ENCODE peak calls at places on chromosomes 13 and 19, in eight cellular contexts. One of them, this sample, is unnamed.
A peak's percentile ranks its signal among the peaks of the same experiment; 100 is the strongest.

GRCh38 chr13:75050419-75051066 is 431.4 kb downstream of the TBC1D4 start:
- DNase-seq in iris pigment epithelial cell: peak; percentile 38
- DNase-seq in NCI-H1105 treated with DMSO at 0.1 percent for 48 hours: no peak
- DNase-seq in GM23248: peak; percentile 25
- DNase-seq in stimulated activated naive B cell treated with anti-CD40 and anti-IgM and Interleukin-4, amounts not matched to agents 10 μg/mL and 1 μg/mL and 100 μg/mL, for 72 hours: no peak
- DNase-seq in NT2/D1: no peak
- DNase-seq in stimulated activated CD8-positive, alpha-beta memory T cell treated with anti-CD3 and anti-CD28 coated beads, Interleukin-15, amount 100 ng/mL, for 1 hour: no peak
- DNase-seq in A549: no peak
- DNase-seq in this sample: no peak

GRCh38 chr19:49746206-49746958 is 16.7 kb downstream of the TSKS start:
- DNase-seq in stimulated activated naive B cell treated with anti-CD40 and anti-IgM and Interleukin-4, amounts not matched to agents 10 μg/mL and 1 μg/mL and 100 μg/mL, for 72 hours: peak; percentile 59
- DNase-seq in A549: peak; percentile 67
- DNase-seq in iris pigment epithelial cell: peak; percentile 49
- DNase-seq in stimulated activated CD8-positive, alpha-beta memory T cell treated with anti-CD3 and anti-CD28 coated beads, Interleukin-15, amount 100 ng/mL, for 1 hour: no peak
- DNase-seq in NT2/D1: peak; percentile 93
- DNase-seq in GM23248: peak; percentile 29
- DNase-seq in NCI-H1105 treated with DMSO at 0.1 percent for 48 hours: no peak
- DNase-seq in this sample: peak; percentile 34

GRCh38 chr13:79501538-79502232 is 20.7 kb downstream of the NDFIP2 start:
- DNase-seq in NCI-H1105 treated with DMSO at 0.1 percent for 48 hours: no peak
- DNase-seq in iris pigment epithelial cell: peak; percentile 56
- DNase-seq in GM23248: peak; percentile 29
- DNase-seq in stimulated activated CD8-positive, alpha-beta memory T cell treated with anti-CD3 and anti-CD28 coated beads, Interleukin-15, amount 100 ng/mL, for 1 hour: no peak
- DNase-seq in stimulated activated naive B cell treated with anti-CD40 and anti-IgM and Interleukin-4, amounts not matched to agents 10 μg/mL and 1 μg/mL and 100 μg/mL, for 72 hours: no peak
- DNase-seq in NT2/D1: no peak
- DNase-seq in A549: no peak
- DNase-seq in this sample: no peak

GRCh38 chr13:39040206-39040605 is 1.9 kb downstream of the NHLRC3 start:
- DNase-seq in NCI-H1105 treated with DMSO at 0.1 percent for 48 hours: no peak
- DNase-seq in GM23248: peak; percentile 34
- DNase-seq in A549: no peak
- DNase-seq in iris pigment epithelial cell: peak; percentile 17
- DNase-seq in NT2/D1: no peak
- DNase-seq in stimulated activated CD8-positive, alpha-beta memory T cell treated with anti-CD3 and anti-CD28 coated beads, Interleukin-15, amount 100 ng/mL, for 1 hour: no peak
- DNase-seq in stimulated activated naive B cell treated with anti-CD40 and anti-IgM and Interleukin-4, amounts not matched to agents 10 μg/mL and 1 μg/mL and 100 μg/mL, for 72 hours: no peak
- DNase-seq in this sample: no peak

GRCh38 chr19:35153701-35154534 is 617 bp upstream of the FXYD5 start:
- DNase-seq in stimulated activated naive B cell treated with anti-CD40 and anti-IgM and Interleukin-4, amounts not matched to agents 10 μg/mL and 1 μg/mL and 100 μg/mL, for 72 hours: peak; percentile 58
- DNase-seq in GM23248: peak; percentile 75
- DNase-seq in A549: peak; percentile 95
- DNase-seq in NCI-H1105 treated with DMSO at 0.1 percent for 48 hours: peak; percentile 37
- DNase-seq in iris pigment epithelial cell: peak; percentile 40
- DNase-seq in NT2/D1: no peak
- DNase-seq in stimulated activated CD8-positive, alpha-beta memory T cell treated with anti-CD3 and anti-CD28 coated beads, Interleukin-15, amount 100 ng/mL, for 1 hour: peak; percentile 46
- DNase-seq in this sample: peak; percentile 68

GRCh38 chr13:114225610-114226009 is 9.1 kb upstream of the CDC16 start:
- DNase-seq in stimulated activated CD8-positive, alpha-beta memory T cell treated with anti-CD3 and anti-CD28 coated beads, Interleukin-15, amount 100 ng/mL, for 1 hour: no peak
- DNase-seq in iris pigment epithelial cell: no peak
- DNase-seq in NCI-H1105 treated with DMSO at 0.1 percent for 48 hours: no peak
- DNase-seq in stimulated activated naive B cell treated with anti-CD40 and anti-IgM and Interleukin-4, amounts not matched to agents 10 μg/mL and 1 μg/mL and 100 μg/mL, for 72 hours: no peak
- DNase-seq in GM23248: no peak
- DNase-seq in A549: no peak
- DNase-seq in NT2/D1: no peak
- DNase-seq in this sample: no peak

GRCh38 chr13:41179593-41180250 is 14.6 kb downstream of the KBTBD7 start:
- DNase-seq in NCI-H1105 treated with DMSO at 0.1 percent for 48 hours: no peak
- DNase-seq in stimulated activated CD8-positive, alpha-beta memory T cell treated with anti-CD3 and anti-CD28 coated beads, Interleukin-15, amount 100 ng/mL, for 1 hour: no peak
- DNase-seq in stimulated activated naive B cell treated with anti-CD40 and anti-IgM and Interleukin-4, amounts not matched to agents 10 μg/mL and 1 μg/mL and 100 μg/mL, for 72 hours: no peak
- DNase-seq in A549: no peak
- DNase-seq in GM23248: peak; percentile 81
- DNase-seq in NT2/D1: no peak
- DNase-seq in iris pigment epithelial cell: peak; percentile 81
- DNase-seq in this sample: no peak

GRCh38 chr19:17829855-17830566 is 8.7 kb upstream of the INSL3 start:
- DNase-seq in GM23248: peak; percentile 58
- DNase-seq in iris pigment epithelial cell: peak; percentile 47
- DNase-seq in NCI-H1105 treated with DMSO at 0.1 percent for 48 hours: peak; percentile 60
- DNase-seq in A549: peak; percentile 87
- DNase-seq in NT2/D1: peak; percentile 68
- DNase-seq in stimulated activated CD8-positive, alpha-beta memory T cell treated with anti-CD3 and anti-CD28 coated beads, Interleukin-15, amount 100 ng/mL, for 1 hour: no peak
- DNase-seq in stimulated activated naive B cell treated with anti-CD40 and anti-IgM and Interleukin-4, amounts not matched to agents 10 μg/mL and 1 μg/mL and 100 μg/mL, for 72 hours: no peak
- DNase-seq in this sample: no peak

GRCh38 chr13:25966086-25966485 is 85.7 kb downstream of the SHISA2 start:
- DNase-seq in stimulated activated CD8-positive, alpha-beta memory T cell treated with anti-CD3 and anti-CD28 coated beads, Interleukin-15, amount 100 ng/mL, for 1 hour: no peak
- DNase-seq in A549: no peak
- DNase-seq in iris pigment epithelial cell: peak; percentile 36
- DNase-seq in stimulated activated naive B cell treated with anti-CD40 and anti-IgM and Interleukin-4, amounts not matched to agents 10 μg/mL and 1 μg/mL and 100 μg/mL, for 72 hours: no peak
- DNase-seq in NT2/D1: no peak
- DNase-seq in GM23248: no peak
- DNase-seq in NCI-H1105 treated with DMSO at 0.1 percent for 48 hours: no peak
- DNase-seq in this sample: no peak

GRCh38 chr19:22263121-22263520 is 23.1 kb upstream of the ZNF729 start:
- DNase-seq in stimulated activated CD8-positive, alpha-beta memory T cell treated with anti-CD3 and anti-CD28 coated beads, Interleukin-15, amount 100 ng/mL, for 1 hour: no peak
- DNase-seq in stimulated activated naive B cell treated with anti-CD40 and anti-IgM and Interleukin-4, amounts not matched to agents 10 μg/mL and 1 μg/mL and 100 μg/mL, for 72 hours: no peak
- DNase-seq in GM23248: no peak
- DNase-seq in NT2/D1: no peak
- DNase-seq in A549: no peak
- DNase-seq in iris pigment epithelial cell: no peak
- DNase-seq in NCI-H1105 treated with DMSO at 0.1 percent for 48 hours: no peak
- DNase-seq in this sample: no peak

GRCh38 chr19:6204866-6205723 is 69.6 kb downstream of the ACSBG2 start:
- DNase-seq in A549: no peak
- DNase-seq in stimulated activated naive B cell treated with anti-CD40 and anti-IgM and Interleukin-4, amounts not matched to agents 10 μg/mL and 1 μg/mL and 100 μg/mL, for 72 hours: no peak
- DNase-seq in stimulated activated CD8-positive, alpha-beta memory T cell treated with anti-CD3 and anti-CD28 coated beads, Interleukin-15, amount 100 ng/mL, for 1 hour: no peak
- DNase-seq in iris pigment epithelial cell: no peak
- DNase-seq in NT2/D1: no peak
- DNase-seq in GM23248: no peak
- DNase-seq in NCI-H1105 treated with DMSO at 0.1 percent for 48 hours: no peak
- DNase-seq in this sample: no peak

GRCh38 chr19:10975374-10976036 is 14.7 kb downstream of the SMARCA4 start:
- DNase-seq in stimulated activated naive B cell treated with anti-CD40 and anti-IgM and Interleukin-4, amounts not matched to agents 10 μg/mL and 1 μg/mL and 100 μg/mL, for 72 hours: no peak
- DNase-seq in iris pigment epithelial cell: peak; percentile 47
- DNase-seq in A549: no peak
- DNase-seq in NCI-H1105 treated with DMSO at 0.1 percent for 48 hours: no peak
- DNase-seq in GM23248: peak; percentile 42
- DNase-seq in NT2/D1: no peak
- DNase-seq in stimulated activated CD8-positive, alpha-beta memory T cell treated with anti-CD3 and anti-CD28 coated beads, Interleukin-15, amount 100 ng/mL, for 1 hour: no peak
- DNase-seq in this sample: no peak

GRCh38 chr13:36130542-36131214 is 504 bp downstream of the DCLK1 start:
- DNase-seq in iris pigment epithelial cell: no peak
- DNase-seq in GM23248: peak; percentile 38
- DNase-seq in A549: no peak
- DNase-seq in NT2/D1: no peak
- DNase-seq in stimulated activated naive B cell treated with anti-CD40 and anti-IgM and Interleukin-4, amounts not matched to agents 10 μg/mL and 1 μg/mL and 100 μg/mL, for 72 hours: no peak
- DNase-seq in stimulated activated CD8-positive, alpha-beta memory T cell treated with anti-CD3 and anti-CD28 coated beads, Interleukin-15, amount 100 ng/mL, for 1 hour: no peak
- DNase-seq in NCI-H1105 treated with DMSO at 0.1 percent for 48 hours: peak; percentile 48
- DNase-seq in this sample: no peak

GRCh38 chr13:51112771-51113170 is 1.7 kb upstream of the C13orf42 start:
- DNase-seq in NT2/D1: no peak
- DNase-seq in NCI-H1105 treated with DMSO at 0.1 percent for 48 hours: no peak
- DNase-seq in stimulated activated naive B cell treated with anti-CD40 and anti-IgM and Interleukin-4, amounts not matched to agents 10 μg/mL and 1 μg/mL and 100 μg/mL, for 72 hours: no peak
- DNase-seq in A549: no peak
- DNase-seq in stimulated activated CD8-positive, alpha-beta memory T cell treated with anti-CD3 and anti-CD28 coated beads, Interleukin-15, amount 100 ng/mL, for 1 hour: no peak
- DNase-seq in GM23248: no peak
- DNase-seq in iris pigment epithelial cell: no peak
- DNase-seq in this sample: no peak

GRCh38 chr19:56866563-56866962 is 26.0 kb upstream of the PEG3 start:
- DNase-seq in NCI-H1105 treated with DMSO at 0.1 percent for 48 hours: no peak
- DNase-seq in NT2/D1: peak; percentile 2
- DNase-seq in iris pigment epithelial cell: no peak
- DNase-seq in GM23248: no peak
- DNase-seq in stimulated activated naive B cell treated with anti-CD40 and anti-IgM and Interleukin-4, amounts not matched to agents 10 μg/mL and 1 μg/mL and 100 μg/mL, for 72 hours: no peak
- DNase-seq in stimulated activated CD8-positive, alpha-beta memory T cell treated with anti-CD3 and anti-CD28 coated beads, Interleukin-15, amount 100 ng/mL, for 1 hour: no peak
- DNase-seq in A549: no peak
- DNase-seq in this sample: no peak

GRCh38 chr19:35501684-35502083 is 11.4 kb upstream of the KRTDAP start:
- DNase-seq in NCI-H1105 treated with DMSO at 0.1 percent for 48 hours: no peak
- DNase-seq in A549: no peak
- DNase-seq in iris pigment epithelial cell: no peak
- DNase-seq in stimulated activated naive B cell treated with anti-CD40 and anti-IgM and Interleukin-4, amounts not matched to agents 10 μg/mL and 1 μg/mL and 100 μg/mL, for 72 hours: no peak
- DNase-seq in GM23248: peak; percentile 53
- DNase-seq in NT2/D1: no peak
- DNase-seq in stimulated activated CD8-positive, alpha-beta memory T cell treated with anti-CD3 and anti-CD28 coated beads, Interleukin-15, amount 100 ng/mL, for 1 hour: no peak
- DNase-seq in this sample: no peak

GRCh38 chr13:38086721-38087120 is 217.1 kb upstream of the TRPC4 start:
- DNase-seq in A549: no peak
- DNase-seq in GM23248: no peak
- DNase-seq in NT2/D1: no peak
- DNase-seq in NCI-H1105 treated with DMSO at 0.1 percent for 48 hours: no peak
- DNase-seq in stimulated activated CD8-positive, alpha-beta memory T cell treated with anti-CD3 and anti-CD28 coated beads, Interleukin-15, amount 100 ng/mL, for 1 hour: no peak
- DNase-seq in iris pigment epithelial cell: no peak
- DNase-seq in stimulated activated naive B cell treated with anti-CD40 and anti-IgM and Interleukin-4, amounts not matched to agents 10 μg/mL and 1 μg/mL and 100 μg/mL, for 72 hours: no peak
- DNase-seq in this sample: no peak

GRCh38 chr13:95471960-95472359 is 80.6 kb upstream of the CLDN10 start:
- DNase-seq in GM23248: no peak
- DNase-seq in stimulated activated CD8-positive, alpha-beta memory T cell treated with anti-CD3 and anti-CD28 coated beads, Interleukin-15, amount 100 ng/mL, for 1 hour: no peak
- DNase-seq in A549: no peak
- DNase-seq in NT2/D1: no peak
- DNase-seq in iris pigment epithelial cell: no peak
- DNase-seq in NCI-H1105 treated with DMSO at 0.1 percent for 48 hours: no peak
- DNase-seq in stimulated activated naive B cell treated with anti-CD40 and anti-IgM and Interleukin-4, amounts not matched to agents 10 μg/mL and 1 μg/mL and 100 μg/mL, for 72 hours: no peak
- DNase-seq in this sample: no peak

GRCh38 chr19:406999-407491 is 1.9 kb downstream of the C2CD4C start:
- DNase-seq in NCI-H1105 treated with DMSO at 0.1 percent for 48 hours: no peak
- DNase-seq in stimulated activated CD8-positive, alpha-beta memory T cell treated with anti-CD3 and anti-CD28 coated beads, Interleukin-15, amount 100 ng/mL, for 1 hour: no peak
- DNase-seq in A549: no peak
- DNase-seq in GM23248: no peak
- DNase-seq in stimulated activated naive B cell treated with anti-CD40 and anti-IgM and Interleukin-4, amounts not matched to agents 10 μg/mL and 1 μg/mL and 100 μg/mL, for 72 hours: no peak
- DNase-seq in iris pigment epithelial cell: no peak
- DNase-seq in NT2/D1: no peak
- DNase-seq in this sample: no peak

GRCh38 chr19:16197188-16197621 is 506 bp upstream of the AP1M1 start:
- DNase-seq in iris pigment epithelial cell: peak; percentile 84
- DNase-seq in stimulated activated CD8-positive, alpha-beta memory T cell treated with anti-CD3 and anti-CD28 coated beads, Interleukin-15, amount 100 ng/mL, for 1 hour: no peak
- DNase-seq in NT2/D1: no peak
- DNase-seq in stimulated activated naive B cell treated with anti-CD40 and anti-IgM and Interleukin-4, amounts not matched to agents 10 μg/mL and 1 μg/mL and 100 μg/mL, for 72 hours: no peak
- DNase-seq in NCI-H1105 treated with DMSO at 0.1 percent for 48 hours: no peak
- DNase-seq in GM23248: peak; percentile 96
- DNase-seq in A549: no peak
- DNase-seq in this sample: no peak

GRCh38 chr19:7970716-7971448 is 27.4 kb upstream of the TIMM44 start:
- DNase-seq in NT2/D1: peak; percentile 59
- DNase-seq in NCI-H1105 treated with DMSO at 0.1 percent for 48 hours: no peak
- DNase-seq in GM23248: peak; percentile 60
- DNase-seq in stimulated activated naive B cell treated with anti-CD40 and anti-IgM and Interleukin-4, amounts not matched to agents 10 μg/mL and 1 μg/mL and 100 μg/mL, for 72 hours: peak; percentile 11
- DNase-seq in iris pigment epithelial cell: peak; percentile 25
- DNase-seq in A549: peak; percentile 39
- DNase-seq in stimulated activated CD8-positive, alpha-beta memory T cell treated with anti-CD3 and anti-CD28 coated beads, Interleukin-15, amount 100 ng/mL, for 1 hour: no peak
- DNase-seq in this sample: no peak

GRCh38 chr13:50140153-50140552 is 124.9 kb downstream of the KCNRG start:
- DNase-seq in NT2/D1: no peak
- DNase-seq in stimulated activated CD8-positive, alpha-beta memory T cell treated with anti-CD3 and anti-CD28 coated beads, Interleukin-15, amount 100 ng/mL, for 1 hour: no peak
- DNase-seq in stimulated activated naive B cell treated with anti-CD40 and anti-IgM and Interleukin-4, amounts not matched to agents 10 μg/mL and 1 μg/mL and 100 μg/mL, for 72 hours: no peak
- DNase-seq in GM23248: peak; percentile 25
- DNase-seq in NCI-H1105 treated with DMSO at 0.1 percent for 48 hours: no peak
- DNase-seq in A549: no peak
- DNase-seq in iris pigment epithelial cell: no peak
- DNase-seq in this sample: no peak

GRCh38 chr13:85575110-85575509 is 224.1 kb downstream of the SLITRK6 start:
- DNase-seq in stimulated activated naive B cell treated with anti-CD40 and anti-IgM and Interleukin-4, amounts not matched to agents 10 μg/mL and 1 μg/mL and 100 μg/mL, for 72 hours: no peak
- DNase-seq in GM23248: no peak
- DNase-seq in NT2/D1: no peak
- DNase-seq in iris pigment epithelial cell: no peak
- DNase-seq in stimulated activated CD8-positive, alpha-beta memory T cell treated with anti-CD3 and anti-CD28 coated beads, Interleukin-15, amount 100 ng/mL, for 1 hour: no peak
- DNase-seq in A549: no peak
- DNase-seq in NCI-H1105 treated with DMSO at 0.1 percent for 48 hours: no peak
- DNase-seq in this sample: no peak

GRCh38 chr19:36151144-36152051 is 849 bp downstream of the COX7A1 start:
- DNase-seq in A549: no peak
- DNase-seq in stimulated activated CD8-positive, alpha-beta memory T cell treated with anti-CD3 and anti-CD28 coated beads, Interleukin-15, amount 100 ng/mL, for 1 hour: no peak
- DNase-seq in iris pigment epithelial cell: peak; percentile 27
- DNase-seq in GM23248: peak; percentile 44
- DNase-seq in NCI-H1105 treated with DMSO at 0.1 percent for 48 hours: no peak
- DNase-seq in NT2/D1: no peak
- DNase-seq in stimulated activated naive B cell treated with anti-CD40 and anti-IgM and Interleukin-4, amounts not matched to agents 10 μg/mL and 1 μg/mL and 100 μg/mL, for 72 hours: no peak
- DNase-seq in this sample: no peak

GRCh38 chr19:51702103-51702753 is 9.1 kb downstream of the SPACA6 start:
- DNase-seq in A549: peak; percentile 74
- DNase-seq in stimulated activated CD8-positive, alpha-beta memory T cell treated with anti-CD3 and anti-CD28 coated beads, Interleukin-15, amount 100 ng/mL, for 1 hour: no peak
- DNase-seq in stimulated activated naive B cell treated with anti-CD40 and anti-IgM and Interleukin-4, amounts not matched to agents 10 μg/mL and 1 μg/mL and 100 μg/mL, for 72 hours: no peak
- DNase-seq in NCI-H1105 treated with DMSO at 0.1 percent for 48 hours: no peak
- DNase-seq in GM23248: peak; percentile 84
- DNase-seq in iris pigment epithelial cell: peak; percentile 65
- DNase-seq in NT2/D1: no peak
- DNase-seq in this sample: peak; percentile 40

GRCh38 chr13:112752711-112753541 is 63.1 kb downstream of the ATP11A start:
- DNase-seq in NT2/D1: no peak
- DNase-seq in stimulated activated naive B cell treated with anti-CD40 and anti-IgM and Interleukin-4, amounts not matched to agents 10 μg/mL and 1 μg/mL and 100 μg/mL, for 72 hours: no peak
- DNase-seq in iris pigment epithelial cell: no peak
- DNase-seq in A549: no peak
- DNase-seq in NCI-H1105 treated with DMSO at 0.1 percent for 48 hours: no peak
- DNase-seq in stimulated activated CD8-positive, alpha-beta memory T cell treated with anti-CD3 and anti-CD28 coated beads, Interleukin-15, amount 100 ng/mL, for 1 hour: no peak
- DNase-seq in GM23248: no peak
- DNase-seq in this sample: no peak

GRCh38 chr19:11138659-11139526 is 16.7 kb downstream of the SPC24 start:
- DNase-seq in iris pigment epithelial cell: peak; percentile 81
- DNase-seq in A549: peak; percentile 69
- DNase-seq in GM23248: peak; percentile 93
- DNase-seq in stimulated activated CD8-positive, alpha-beta memory T cell treated with anti-CD3 and anti-CD28 coated beads, Interleukin-15, amount 100 ng/mL, for 1 hour: no peak
- DNase-seq in NCI-H1105 treated with DMSO at 0.1 percent for 48 hours: no peak
- DNase-seq in stimulated activated naive B cell treated with anti-CD40 and anti-IgM and Interleukin-4, amounts not matched to agents 10 μg/mL and 1 μg/mL and 100 μg/mL, for 72 hours: no peak
- DNase-seq in NT2/D1: no peak
- DNase-seq in this sample: no peak

GRCh38 chr13:108448891-108449290 is 179.4 kb downstream of the TNFSF13B start:
- DNase-seq in GM23248: no peak
- DNase-seq in A549: no peak
- DNase-seq in NT2/D1: no peak
- DNase-seq in iris pigment epithelial cell: no peak
- DNase-seq in stimulated activated CD8-positive, alpha-beta memory T cell treated with anti-CD3 and anti-CD28 coated beads, Interleukin-15, amount 100 ng/mL, for 1 hour: no peak
- DNase-seq in stimulated activated naive B cell treated with anti-CD40 and anti-IgM and Interleukin-4, amounts not matched to agents 10 μg/mL and 1 μg/mL and 100 μg/mL, for 72 hours: no peak
- DNase-seq in NCI-H1105 treated with DMSO at 0.1 percent for 48 hours: no peak
- DNase-seq in this sample: no peak

GRCh38 chr13:59877933-59878332 is 285.8 kb downstream of the DIAPH3 start:
- DNase-seq in GM23248: peak; percentile 69
- DNase-seq in stimulated activated CD8-positive, alpha-beta memory T cell treated with anti-CD3 and anti-CD28 coated beads, Interleukin-15, amount 100 ng/mL, for 1 hour: no peak
- DNase-seq in NT2/D1: no peak
- DNase-seq in iris pigment epithelial cell: no peak
- DNase-seq in A549: no peak
- DNase-seq in NCI-H1105 treated with DMSO at 0.1 percent for 48 hours: no peak
- DNase-seq in stimulated activated naive B cell treated with anti-CD40 and anti-IgM and Interleukin-4, amounts not matched to agents 10 μg/mL and 1 μg/mL and 100 μg/mL, for 72 hours: no peak
- DNase-seq in this sample: no peak

GRCh38 chr13:36006347-36006746 is 124.8 kb downstream of the DCLK1 start:
- DNase-seq in A549: no peak
- DNase-seq in GM23248: no peak
- DNase-seq in stimulated activated naive B cell treated with anti-CD40 and anti-IgM and Interleukin-4, amounts not matched to agents 10 μg/mL and 1 μg/mL and 100 μg/mL, for 72 hours: no peak
- DNase-seq in NCI-H1105 treated with DMSO at 0.1 percent for 48 hours: peak; percentile 24
- DNase-seq in iris pigment epithelial cell: peak; percentile 36
- DNase-seq in stimulated activated CD8-positive, alpha-beta memory T cell treated with anti-CD3 and anti-CD28 coated beads, Interleukin-15, amount 100 ng/mL, for 1 hour: no peak
- DNase-seq in NT2/D1: no peak
- DNase-seq in this sample: no peak

GRCh38 chr19:46670874-46671273 is 9.9 kb upstream of the DACT3 start:
- DNase-seq in A549: no peak
- DNase-seq in iris pigment epithelial cell: peak; percentile 32
- DNase-seq in stimulated activated CD8-positive, alpha-beta memory T cell treated with anti-CD3 and anti-CD28 coated beads, Interleukin-15, amount 100 ng/mL, for 1 hour: no peak
- DNase-seq in NCI-H1105 treated with DMSO at 0.1 percent for 48 hours: no peak
- DNase-seq in GM23248: peak; percentile 60
- DNase-seq in stimulated activated naive B cell treated with anti-CD40 and anti-IgM and Interleukin-4, amounts not matched to agents 10 μg/mL and 1 μg/mL and 100 μg/mL, for 72 hours: no peak
- DNase-seq in NT2/D1: no peak
- DNase-seq in this sample: no peak

GRCh38 chr19:48817585-48818124 is 6.8 kb upstream of the BCAT2 start:
- DNase-seq in NT2/D1: no peak
- DNase-seq in stimulated activated naive B cell treated with anti-CD40 and anti-IgM and Interleukin-4, amounts not matched to agents 10 μg/mL and 1 μg/mL and 100 μg/mL, for 72 hours: no peak
- DNase-seq in iris pigment epithelial cell: no peak
- DNase-seq in A549: no peak
- DNase-seq in stimulated activated CD8-positive, alpha-beta memory T cell treated with anti-CD3 and anti-CD28 coated beads, Interleukin-15, amount 100 ng/mL, for 1 hour: no peak
- DNase-seq in NCI-H1105 treated with DMSO at 0.1 percent for 48 hours: no peak
- DNase-seq in GM23248: no peak
- DNase-seq in this sample: no peak

GRCh38 chr13:43019811-43020210 is 3.6 kb upstream of the DNAJC15 start:
- DNase-seq in NCI-H1105 treated with DMSO at 0.1 percent for 48 hours: no peak
- DNase-seq in stimulated activated CD8-positive, alpha-beta memory T cell treated with anti-CD3 and anti-CD28 coated beads, Interleukin-15, amount 100 ng/mL, for 1 hour: no peak
- DNase-seq in stimulated activated naive B cell treated with anti-CD40 and anti-IgM and Interleukin-4, amounts not matched to agents 10 μg/mL and 1 μg/mL and 100 μg/mL, for 72 hours: no peak
- DNase-seq in NT2/D1: no peak
- DNase-seq in GM23248: no peak
- DNase-seq in A549: no peak
- DNase-seq in iris pigment epithelial cell: peak; percentile 71
- DNase-seq in this sample: no peak

GRCh38 chr13:94261163-94261562 is 218.3 kb downstream of the DCT start:
- DNase-seq in GM23248: no peak
- DNase-seq in stimulated activated naive B cell treated with anti-CD40 and anti-IgM and Interleukin-4, amounts not matched to agents 10 μg/mL and 1 μg/mL and 100 μg/mL, for 72 hours: no peak
- DNase-seq in iris pigment epithelial cell: no peak
- DNase-seq in A549: no peak
- DNase-seq in NT2/D1: no peak
- DNase-seq in NCI-H1105 treated with DMSO at 0.1 percent for 48 hours: no peak
- DNase-seq in stimulated activated CD8-positive, alpha-beta memory T cell treated with anti-CD3 and anti-CD28 coated beads, Interleukin-15, amount 100 ng/mL, for 1 hour: no peak
- DNase-seq in this sample: no peak

This sample was measured in memory B cell.